ENCODE peak calls at places on chromosomes 16 and 17, in seven cellular contexts. Z is GM12891, U is GM12878, W is SK-N-SH, F is H1, P is K562, K is HepG2. T is an unnamed sample.

GRCh38 chr17:68771867-68772515 is 170.8 kb upstream of the FAM20A start:
- DNase-seq in Z (no peak), P (peak), W (peak), U (no peak), K (peak), F (no peak), T (no peak)

GRCh38 chr17:4584125-4584834 is at the start of gene SMTNL2:
- DNase-seq in U (no peak), W (peak), K (no peak), F (no peak), Z (no peak), P (no peak), T (no peak)

GRCh38 chr16:78224342-78224741 is 124.9 kb downstream of the WWOX start:
- DNase-seq in U (no peak), K (no peak), Z (no peak), W (no peak), P (no peak), F (no peak), T (no peak)

GRCh38 chr17:56629450-56630187 is 36.1 kb downstream of the NOG start:
- DNase-seq in K (peak), P (peak), F (peak), U (no peak), W (peak), Z (no peak), T (no peak)

GRCh38 chr16:22646948-22647556 is 136.4 kb downstream of the NPIPB5 start:
- DNase-seq in U (no peak), K (no peak), P (peak), W (no peak), F (no peak), Z (no peak), T (no peak)

GRCh38 chr17:57914274-57915147 is 40.7 kb downstream of the CUEDC1 start:
- DNase-seq in F (no peak), P (no peak), Z (no peak), U (no peak), K (no peak), W (no peak), T (no peak)

GRCh38 chr16:13291934-13292333 is 390.5 kb downstream of the SHISA9 start:
- DNase-seq in W (no peak), Z (no peak), P (peak), F (peak), U (no peak), K (no peak), T (no peak)

GRCh38 chr17:31492880-31493655 is 101.6 kb downstream of the RAB11FIP4 start:
- DNase-seq in W (no peak), U (peak), K (no peak), Z (peak), F (no peak), P (peak), T (peak)

GRCh38 chr17:22669721-22670120 is 977.4 kb downstream of the KCNJ18 start:
- DNase-seq in F (no peak), U (no peak), Z (no peak), W (no peak), P (no peak), K (no peak), T (no peak)

GRCh38 chr16:85354623-85355514 is 242.6 kb upstream of the CIBAR2 start:
- DNase-seq in U (no peak), K (no peak), Z (no peak), W (peak), F (no peak), P (peak), T (no peak)

GRCh38 chr16:12917653-12918052 is 16.3 kb downstream of the SHISA9 start:
- DNase-seq in P (no peak), K (no peak), Z (no peak), F (no peak), U (no peak), W (no peak), T (no peak)

GRCh38 chr17:74749262-74750038 is 1.0 kb downstream of the NHERF1 start:
- DNase-seq in U (no peak), Z (no peak), W (peak), P (peak), K (no peak), F (no peak), T (peak)

GRCh38 chr16:82629441-82630027 is 2.8 kb downstream of the CDH13 start:
- DNase-seq in W (no peak), P (no peak), F (no peak), U (no peak), Z (no peak), K (no peak), T (no peak)

GRCh38 chr17:68326681-68327080 is 35.4 kb downstream of the ARSG start:
- DNase-seq in U (no peak), K (no peak), W (no peak), P (no peak), Z (no peak), F (no peak), T (no peak)

GRCh38 chr16:4828567-4829320 is 18.3 kb downstream of the GLYR1 start:
- DNase-seq in Z (no peak), W (no peak), U (no peak), K (no peak), F (no peak), P (no peak), T (no peak)

GRCh38 chr17:48816774-48817590 is at the start of gene TTLL6:
- DNase-seq in Z (peak), U (no peak), K (peak), W (peak), P (peak), F (peak), T (peak)

GRCh38 chr17:69246726-69247375 is 18.2 kb upstream of the ABCA10 start:
- DNase-seq in F (no peak), K (peak), U (peak), W (peak), P (peak), Z (no peak), T (no peak)

GRCh38 chr17:35297666-35298065 is 54.8 kb downstream of the SLFN5 start:
- DNase-seq in K (no peak), Z (no peak), U (no peak), P (no peak), W (no peak), F (no peak), T (no peak)

GRCh38 chr17:35293151-35293837 is 50.4 kb downstream of the SLFN5 start:
- DNase-seq in K (no peak), W (no peak), F (no peak), U (no peak), Z (no peak), P (no peak), T (no peak)

GRCh38 chr17:35294756-35295155 is 51.9 kb downstream of the SLFN5 start:
- DNase-seq in K (no peak), W (no peak), U (no peak), Z (no peak), F (no peak), P (no peak), T (no peak)

GRCh38 chr17:35298639-35299038 is 55.8 kb downstream of the SLFN5 start:
- DNase-seq in K (no peak), P (no peak), Z (no peak), F (no peak), U (no peak), W (no peak), T (no peak)

GRCh38 chr17:35295686-35296085 is 52.8 kb downstream of the SLFN5 start:
- DNase-seq in F (no peak), W (no peak), P (no peak), K (no peak), Z (no peak), U (no peak), T (no peak)
- TF ChIP-seq POLR2AphosphoS5 in F (no peak), W (no peak), P (no peak), K (no peak), Z (no peak), U (no peak), T (no peak)

DNA sequence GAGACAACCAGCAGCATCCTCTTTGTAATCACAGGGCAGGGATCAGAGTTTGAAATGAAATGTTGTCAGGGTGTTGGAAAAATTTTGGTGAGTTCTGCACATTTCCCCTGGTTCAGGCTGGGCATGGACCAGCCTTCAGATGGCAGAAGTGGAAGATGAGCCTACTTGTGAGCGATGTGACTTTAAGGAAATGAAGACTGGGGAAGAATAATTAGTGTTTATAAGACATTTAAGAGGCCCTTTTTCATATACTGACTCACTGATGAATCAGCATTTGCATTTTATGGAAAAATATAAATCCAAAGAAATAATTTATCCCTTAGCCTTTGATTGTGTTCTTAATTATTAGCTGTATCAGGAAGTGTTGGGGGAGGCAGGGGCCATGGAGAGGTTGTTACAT is 20.9 kb downstream of the GPR179 start:
- DNase-seq in W (no peak), Z (no peak), P (no peak), U (no peak), F (no peak), K (no peak), T (no peak)
- TF ChIP-seq TAF1 in W (no peak), Z (no peak), P (no peak), U (no peak), F (no peak), K (no peak), T (no peak)

DNA sequence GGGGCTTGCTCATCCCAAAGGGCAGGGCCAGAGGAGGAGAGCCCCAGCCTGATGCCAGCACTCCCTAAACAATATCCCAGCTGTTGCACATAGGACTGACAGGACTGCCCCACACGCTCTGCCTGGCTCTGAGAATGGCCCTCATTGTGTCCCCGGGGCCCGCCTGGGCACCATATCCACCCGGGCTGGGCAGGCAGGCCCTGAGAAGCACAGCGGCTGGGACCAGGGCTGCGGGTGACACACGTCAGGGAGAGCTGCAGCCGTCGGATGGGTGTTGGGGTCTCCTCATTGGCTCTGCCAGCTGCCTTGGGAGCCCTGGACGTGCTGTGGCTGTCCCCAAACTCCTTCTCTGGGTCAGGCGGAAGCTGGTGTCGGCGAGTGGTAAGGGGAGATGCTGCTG is 4.2 kb downstream of the BCAR1 start:
- DNase-seq in W (no peak), U (no peak), Z (no peak), K (no peak), P (no peak), F (no peak), T (no peak)
- TF ChIP-seq POLR2AphosphoS5 in W (no peak), U (no peak), Z (no peak), K (no peak), P (no peak), F (no peak), T (no peak)

GRCh38 chr16:29900888-29901606 is 759 bp downstream of the ASPHD1 start:
- DNase-seq in U (no peak), K (no peak), F (peak), Z (no peak), W (peak), P (no peak), T (no peak)
- TF ChIP-seq TAF1 in U (no peak), K (no peak), F (no peak), Z (no peak), W (no peak), P (no peak), T (no peak)

GRCh38 chr17:81635973-81636504 is 873 bp downstream of the NPLOC4 start:
- DNase-seq in P (peak), W (no peak), F (no peak), U (no peak), K (no peak), Z (no peak), T (no peak)

GRCh38 chr17:81638683-81639082 is 1.7 kb downstream of the TSPAN10 start:
- DNase-seq in Z (no peak), F (no peak), K (no peak), P (no peak), W (no peak), U (no peak), T (no peak)

GRCh38 chr17:81640011-81640410 is 3.0 kb downstream of the TSPAN10 start:
- DNase-seq in F (no peak), K (no peak), P (no peak), U (no peak), Z (no peak), W (no peak), T (no peak)

GRCh38 chr17:81635431-81635830 is 1.5 kb downstream of the NPLOC4 start:
- DNase-seq in U (no peak), Z (no peak), K (no peak), W (no peak), F (no peak), P (peak), T (no peak)

GRCh38 chr17:81636505-81637288 is at the start of the genes NPLOC4 and TSPAN10:
- DNase-seq in U (peak), W (peak), F (peak), Z (peak), K (peak), P (peak), T (peak)
- TF ChIP-seq POLR2AphosphoS5 in U (peak), W (peak), F (peak), Z (no peak), K (peak), P (peak), T (peak)

DNA sequence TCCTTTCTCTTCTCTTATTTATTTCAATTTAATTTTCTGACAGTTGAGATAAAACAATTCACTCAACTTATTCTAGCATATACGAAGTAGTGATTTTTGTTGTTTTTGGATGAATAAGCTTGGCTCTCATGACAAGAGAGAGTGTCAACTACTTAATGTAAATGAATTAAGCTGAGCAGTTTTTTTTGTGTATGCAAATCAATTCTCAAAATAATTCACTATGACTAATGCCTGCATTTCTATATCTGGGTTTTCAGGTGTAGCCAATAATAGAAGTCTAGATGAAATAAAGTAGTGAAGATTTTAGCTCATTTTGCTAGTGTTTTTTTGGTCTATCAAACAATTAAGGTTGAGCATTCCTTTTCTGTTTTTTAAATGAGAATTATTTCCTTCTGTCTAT is 1354.0 kb downstream of the CDH8 start:
- DNase-seq in U (no peak), P (no peak), W (no peak), K (no peak), F (no peak), Z (no peak), T (no peak)
- TF ChIP-seq TAF1 in U (no peak), P (no peak), W (no peak), K (no peak), F (no peak), Z (no peak), T (no peak)

GRCh38 chr17:45431531-45432404 is 902 bp downstream of the ARHGAP27 start:
- DNase-seq in K (peak), Z (peak), F (peak), U (no peak), P (peak), W (peak), T (peak)
- TF ChIP-seq POLR2AphosphoS5 in K (no peak), Z (no peak), F (no peak), U (peak), P (no peak), W (no peak), T (no peak)